ENCODE peak calls at places on chromosomes 5 and 9, in eight cellular contexts. G is M059J; V is A549; D is GDM1; X is HCT116; R is stimulated activated CD8-positive, alpha-beta memory T cell treated with anti-CD3 and anti-CD28 coated beads, Interleukin-7, amount 100 ng/mL, for 24 hours; C is progenitor cell of endocrine pancreas; Z is GM13976. U is an unnamed sample.

GRCh38 chr5:137191179-137191578 is 307.9 kb downstream of the SPOCK1 start:
- DNase-seq in V (no peak), G (peak), D (no peak), C (no peak), X (no peak), R (no peak), Z (no peak), U (no peak)

GRCh38 chr5:22780756-22781155 is 72.4 kb downstream of the CDH12 start:
- DNase-seq in D (no peak), X (no peak), C (no peak), G (no peak), Z (no peak), V (no peak), R (no peak), U (no peak)

GRCh38 chr9:38274746-38275250 is 117.7 kb upstream of the ALDH1B1 start:
- DNase-seq in G (peak), X (no peak), C (no peak), R (no peak), Z (no peak), D (no peak), V (no peak), U (no peak)

GRCh38 chr5:174306345-174307030 is 261.0 kb downstream of the NSG2 start:
- DNase-seq in C (no peak), Z (peak), G (no peak), R (no peak), X (no peak), D (no peak), V (no peak), U (no peak)

GRCh38 chr9:16294371-16294770 is 576.1 kb downstream of the BNC2 start:
- DNase-seq in D (no peak), C (no peak), V (no peak), Z (no peak), G (peak), X (no peak), R (no peak), U (no peak)

GRCh38 chr5:32095261-32095671 is 78.9 kb downstream of the GOLPH3 start:
- DNase-seq in C (no peak), Z (no peak), G (no peak), D (no peak), V (no peak), R (no peak), X (no peak), U (no peak)

GRCh38 chr5:51377151-51378060 is 5.8 kb upstream of the ISL1 start:
- DNase-seq in C (no peak), R (no peak), G (no peak), V (no peak), X (no peak), Z (no peak), D (no peak), U (no peak)

GRCh38 chr9:112170235-112170634 is 4.9 kb downstream of the SUSD1 start:
- DNase-seq in R (no peak), D (no peak), G (no peak), C (no peak), Z (no peak), V (no peak), X (no peak), U (no peak)

GRCh38 chr5:111699976-111700375 is 57.0 kb downstream of the NREP start:
- DNase-seq in V (no peak), R (no peak), X (no peak), D (no peak), G (no peak), C (no peak), Z (no peak), U (no peak)

GRCh38 chr5:142322747-142323479 is 1.9 kb downstream of the SPRY4 start:
- DNase-seq in X (no peak), R (no peak), V (no peak), Z (no peak), G (peak), D (no peak), C (no peak), U (no peak)

GRCh38 chr9:107397076-107398049 is 92.2 kb downstream of the KLF4 start:
- DNase-seq in G (peak), R (no peak), C (no peak), Z (no peak), X (no peak), V (no peak), D (peak), U (no peak)

GRCh38 chr5:118553662-118554061 is 434.7 kb downstream of the DTWD2 start:
- DNase-seq in R (no peak), X (no peak), V (no peak), Z (no peak), D (no peak), C (no peak), G (peak), U (no peak)

GRCh38 chr9:128393971-128394370 is 22.8 kb downstream of the URM1 start:
- DNase-seq in X (no peak), C (no peak), G (no peak), Z (no peak), R (no peak), D (no peak), V (no peak), U (no peak)

GRCh38 chr5:135356522-135357318 is 42.3 kb downstream of the MACROH2A1 start:
- DNase-seq in G (peak), D (no peak), V (no peak), C (no peak), X (no peak), Z (no peak), R (no peak), U (no peak)

GRCh38 chr5:116577064-116577788 is 2.6 kb upstream of the SEMA6A start:
- DNase-seq in Z (peak), V (no peak), C (no peak), X (no peak), D (no peak), R (no peak), G (no peak), U (no peak)

GRCh38 chr5:23684103-23684502 is 176.7 kb downstream of the PRDM9 start:
- DNase-seq in Z (no peak), X (no peak), D (no peak), V (no peak), G (no peak), C (no peak), R (no peak), U (no peak)

GRCh38 chr5:180043381-180043780 is 28.2 kb downstream of the RNF130 start:
- DNase-seq in X (no peak), G (no peak), Z (no peak), D (no peak), C (no peak), V (no peak), R (no peak), U (no peak)

GRCh38 chr5:135184646-135185045 is 150.6 kb upstream of the PITX1 start:
- DNase-seq in R (no peak), G (no peak), C (no peak), V (no peak), Z (no peak), X (no peak), D (no peak), U (no peak)

GRCh38 chr9:89666950-89667349 is 62.1 kb downstream of the GADD45G start:
- DNase-seq in X (no peak), Z (no peak), V (no peak), G (no peak), C (no peak), D (no peak), R (no peak), U (no peak)

GRCh38 chr9:137313956-137314560 is 12.0 kb upstream of the NRARP start:
- DNase-seq in C (peak), D (no peak), V (peak), R (no peak), G (no peak), Z (peak), X (no peak), U (peak)

GRCh38 chr9:9142001-9142400 is 1342.4 kb upstream of the DMAC1 start:
- DNase-seq in R (no peak), V (no peak), G (no peak), X (no peak), D (no peak), Z (no peak), C (no peak), U (no peak)

GRCh38 chr5:32711693-32712462 is 757 bp downstream of the NPR3 start:
- DNase-seq in V (peak), D (peak), R (no peak), X (no peak), C (no peak), Z (peak), G (no peak), U (no peak)

GRCh38 chr5:87151547-87151946 is 116.1 kb upstream of the RASA1 start:
- DNase-seq in D (no peak), V (peak), G (peak), C (no peak), X (no peak), Z (no peak), R (no peak), U (no peak)

GRCh38 chr5:10485142-10485795 is 43.6 kb downstream of the ROPN1L start:
- DNase-seq in V (peak), X (peak), C (no peak), G (peak), Z (no peak), D (peak), R (no peak), U (no peak)

GRCh38 chr9:19650292-19650691 is 138.5 kb downstream of the SLC24A2 start:
- DNase-seq in R (no peak), D (no peak), Z (no peak), G (no peak), C (no peak), X (no peak), V (no peak), U (no peak)

GRCh38 chr9:93196095-93197055 is 12.4 kb downstream of the WNK2 start:
- DNase-seq in X (no peak), Z (no peak), G (no peak), D (no peak), R (no peak), V (no peak), C (no peak), U (no peak)

GRCh38 chr9:99037768-99038167 is 67.1 kb upstream of the TGFBR1 start:
- DNase-seq in D (no peak), R (no peak), C (no peak), V (no peak), G (no peak), Z (no peak), X (no peak), U (no peak)

GRCh38 chr5:124453221-124454032 is 293.0 kb downstream of the ZNF608 start:
- DNase-seq in R (no peak), Z (peak), G (peak), C (no peak), X (peak), V (no peak), D (no peak), U (no peak)

GRCh38 chr5:74627511-74628120 is 12.9 kb downstream of the ENC1 start:
- DNase-seq in Z (no peak), X (no peak), G (no peak), D (no peak), C (no peak), V (no peak), R (no peak), U (no peak)

GRCh38 chr5:74848553-74849025 is 17.6 kb downstream of the FAM169A start:
- DNase-seq in C (no peak), X (no peak), Z (no peak), V (no peak), R (no peak), G (no peak), D (no peak), U (no peak)

GRCh38 chr9:89631381-89631780 is 26.6 kb downstream of the GADD45G start:
- DNase-seq in V (no peak), R (no peak), X (no peak), G (no peak), D (no peak), Z (no peak), C (no peak), U (no peak)

GRCh38 chr5:658103-658502 is 35.0 kb downstream of the TPPP start:
- DNase-seq in V (no peak), Z (no peak), R (no peak), X (no peak), G (no peak), D (no peak), C (no peak), U (no peak)

GRCh38 chr9:93122721-93123221 is 11.3 kb downstream of the NINJ1 start:
- DNase-seq in Z (no peak), R (no peak), D (no peak), C (no peak), G (no peak), X (no peak), V (no peak), U (peak)

GRCh38 chr5:159883522-159883950 is 32.7 kb upstream of the ADRA1B start:
- DNase-seq in D (no peak), X (no peak), C (no peak), V (no peak), R (no peak), Z (no peak), G (peak), U (no peak)

GRCh38 chr9:137461663-137462395 is 2.7 kb upstream of the NSMF start:
- DNase-seq in C (no peak), V (peak), D (no peak), G (no peak), X (peak), R (peak), Z (peak), U (no peak)

GRCh38 chr9:27426717-27427645 is 97.1 kb upstream of the IFNK start:
- DNase-seq in R (no peak), D (no peak), V (peak), C (no peak), X (no peak), G (peak), Z (no peak), U (no peak)